ENCODE peak calls at places on chromosomes 13 and 19, in four cellular contexts. V is K562, C is WTC11, U is HepG2. Y is an unnamed sample.
A peak's percentile ranks its signal among the peaks of the same experiment; 100 is the strongest.

GRCh38 chr13:31951215-31951678 is 80.3 kb upstream of the FRY start:
- DNase-seq in V (no peak), C (no peak), U (no peak), Y (no peak)

GRCh38 chr13:37602743-37603381 is 4.3 kb upstream of the POSTN start:
- DNase-seq in V (no peak), C (no peak), U (peak; percentile 5), Y (no peak)

GRCh38 chr13:21837288-21837687 is 166.4 kb downstream of the FGF9 start:
- DNase-seq in V (no peak), C (no peak), U (peak; percentile 59), Y (no peak)

GRCh38 chr19:33064778-33065550 is at the start of gene RHPN2:
- DNase-seq in V (peak; percentile 93), C (peak; percentile 72), U (peak; percentile 43), Y (peak; percentile 93)

GRCh38 chr19:2249880-2250764 is 999 bp downstream of the AMH start:
- DNase-seq in V (no peak), C (no peak), U (no peak), Y (no peak)

GRCh38 chr13:73715910-73716257 is 418.3 kb downstream of the KLF12 start:
- DNase-seq in V (no peak), C (no peak), U (no peak), Y (no peak)

GRCh38 chr13:33411312-33411711 is 125.8 kb upstream of the STARD13 start:
- DNase-seq in V (no peak), C (no peak), U (no peak), Y (no peak)

GRCh38 chr19:9565900-9566705 is 18.2 kb downstream of the ZNF121 start:
- DNase-seq in V (no peak), C (no peak), U (no peak), Y (no peak)

GRCh38 chr13:41352935-41353801 is 42.1 kb downstream of the NAA16 start:
- DNase-seq in V (peak; percentile 35), C (no peak), U (peak; percentile 35), Y (peak; percentile 35)

GRCh38 chr19:3454656-3455392 is 25.5 kb downstream of the SMIM24 start:
- DNase-seq in V (no peak), C (no peak), U (no peak), Y (no peak)

GRCh38 chr13:50636007-50636704 is 207.3 kb downstream of the DLEU7 start:
- DNase-seq in V (peak; percentile 11), C (peak; percentile 55), U (no peak), Y (no peak)

GRCh38 chr19:36876993-36877938 is 26.6 kb downstream of the ZNF345 start:
- DNase-seq in V (no peak), C (no peak), U (no peak), Y (peak; percentile 12)

GRCh38 chr13:113860579-113861432 is 3.1 kb downstream of the GAS6 start:
- DNase-seq in V (peak; percentile 74), C (peak; percentile 80), U (no peak), Y (no peak)

GRCh38 chr19:8004723-8005513 is 523 bp downstream of the ELAVL1 start:
- DNase-seq in V (peak; percentile 54), C (no peak), U (no peak), Y (no peak)

DNA sequence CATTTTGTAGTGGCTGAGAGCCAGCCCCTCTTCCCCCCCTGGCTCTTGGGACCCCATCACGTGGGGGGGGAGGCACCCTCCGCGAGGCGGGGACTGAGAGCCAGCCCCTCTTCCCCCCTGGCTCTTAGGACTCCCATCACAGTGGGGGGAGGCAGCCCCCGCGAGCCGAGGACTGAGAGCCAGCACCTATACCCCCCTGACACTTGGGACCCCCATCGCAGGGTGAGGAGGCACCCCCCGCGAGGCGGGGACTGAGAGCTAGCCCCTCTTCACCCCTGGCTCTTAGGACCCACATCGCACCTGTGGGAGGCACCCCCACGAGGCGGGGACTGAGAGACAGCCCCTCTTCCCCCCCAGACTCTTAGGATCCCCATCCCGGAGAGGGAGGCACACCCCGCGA is 2426.5 kb upstream of the PCDH20 start:
- DNase-seq in V (no peak), C (no peak), U (no peak), Y (no peak)
- TF ChIP-seq NR3C1 in V (no peak), C (no peak), U (no peak), Y (no peak)

GRCh38 chr19:46077815-46078167 is 37.0 kb upstream of the IGFL4 start:
- DNase-seq in V (no peak), C (no peak), U (no peak), Y (no peak)

GRCh38 chr19:46081928-46082727 is 41.3 kb upstream of the IGFL4 start:
- DNase-seq in V (peak; percentile 33), C (no peak), U (peak; percentile 41), Y (peak; percentile 75)

GRCh38 chr19:46085888-46086287 is 38.6 kb downstream of the IGFL3 start:
- DNase-seq in V (no peak), C (no peak), U (no peak), Y (no peak)

GRCh38 chr19:46080561-46080960 is 39.8 kb upstream of the IGFL4 start:
- DNase-seq in V (no peak), C (no peak), U (no peak), Y (no peak)

GRCh38 chr19:46082728-46083050 is 41.8 kb downstream of the IGFL3 start:
- DNase-seq in V (no peak), C (no peak), U (no peak), Y (no peak)
- TF ChIP-seq ESRRA in V (no peak), C (no peak), U (no peak), Y (no peak)

GRCh38 chr19:15551183-15552004 is 43.1 kb downstream of the CYP4F22 start:
- DNase-seq in V (peak; percentile 86), C (peak; percentile 95), U (peak; percentile 38), Y (peak; percentile 47)

GRCh38 chr19:15550847-15551182 is 42.5 kb downstream of the CYP4F22 start:
- DNase-seq in V (no peak), C (peak; percentile 22), U (peak; percentile 16), Y (peak; percentile 37)

GRCh38 chr19:15556634-15557181 is 48.4 kb downstream of the CYP4F22 start:
- DNase-seq in V (no peak), C (no peak), U (no peak), Y (no peak)

GRCh38 chr19:15557223-15557622 is 48.9 kb downstream of the CYP4F22 start:
- DNase-seq in V (no peak), C (no peak), U (no peak), Y (no peak)

DNA sequence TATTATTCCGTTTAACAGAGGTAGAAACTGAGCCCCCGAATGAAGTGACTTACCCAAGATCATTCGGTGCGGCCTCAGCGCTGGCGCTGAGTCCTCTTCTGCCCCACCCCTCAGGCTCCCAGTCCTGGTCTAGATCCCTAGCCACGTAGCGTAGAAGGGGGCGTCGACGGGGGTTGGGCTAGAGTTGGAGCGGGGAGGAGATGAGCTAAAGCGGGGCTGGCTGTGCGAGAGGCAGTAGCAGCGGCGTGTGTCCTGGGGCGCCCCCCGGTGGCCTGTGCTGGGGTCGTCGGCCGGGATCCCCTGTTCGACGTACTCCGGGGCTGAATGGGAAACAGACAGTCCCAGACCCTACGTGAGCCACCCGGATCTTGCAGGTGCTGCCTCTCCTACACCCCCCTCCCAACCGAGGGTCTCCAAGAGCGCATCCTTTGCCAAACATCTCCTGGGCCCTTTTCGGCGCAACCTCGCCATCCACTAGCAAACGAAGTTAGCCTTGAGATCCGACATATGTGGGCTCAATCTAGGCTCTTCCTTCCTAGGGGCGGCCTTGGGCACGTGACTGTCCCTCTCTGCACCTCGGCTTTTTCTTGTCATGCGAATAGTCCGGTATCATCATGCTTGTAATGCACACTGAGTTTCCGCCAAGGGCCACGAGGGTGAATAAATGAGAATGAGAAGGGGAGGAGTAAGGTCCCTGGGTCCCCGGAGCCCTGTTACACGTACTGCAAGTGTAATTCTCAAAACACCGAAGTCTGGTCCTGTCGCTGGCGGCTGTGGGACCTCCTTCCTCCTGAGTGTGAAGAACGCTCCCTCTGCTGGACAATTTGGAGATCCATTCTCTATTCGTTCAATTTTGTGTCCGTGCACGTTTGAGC is 47.7 kb downstream of the CYP4F22 start:
- DNase-seq in V (peak; percentile 95), C (peak; percentile 99), U (peak; percentile 89), Y (peak; percentile 90)
- TF ChIP-seq CTCF in V (peak; percentile 90), C (peak; percentile 83), U (peak; percentile 95), Y (peak; percentile 71)

DNA sequence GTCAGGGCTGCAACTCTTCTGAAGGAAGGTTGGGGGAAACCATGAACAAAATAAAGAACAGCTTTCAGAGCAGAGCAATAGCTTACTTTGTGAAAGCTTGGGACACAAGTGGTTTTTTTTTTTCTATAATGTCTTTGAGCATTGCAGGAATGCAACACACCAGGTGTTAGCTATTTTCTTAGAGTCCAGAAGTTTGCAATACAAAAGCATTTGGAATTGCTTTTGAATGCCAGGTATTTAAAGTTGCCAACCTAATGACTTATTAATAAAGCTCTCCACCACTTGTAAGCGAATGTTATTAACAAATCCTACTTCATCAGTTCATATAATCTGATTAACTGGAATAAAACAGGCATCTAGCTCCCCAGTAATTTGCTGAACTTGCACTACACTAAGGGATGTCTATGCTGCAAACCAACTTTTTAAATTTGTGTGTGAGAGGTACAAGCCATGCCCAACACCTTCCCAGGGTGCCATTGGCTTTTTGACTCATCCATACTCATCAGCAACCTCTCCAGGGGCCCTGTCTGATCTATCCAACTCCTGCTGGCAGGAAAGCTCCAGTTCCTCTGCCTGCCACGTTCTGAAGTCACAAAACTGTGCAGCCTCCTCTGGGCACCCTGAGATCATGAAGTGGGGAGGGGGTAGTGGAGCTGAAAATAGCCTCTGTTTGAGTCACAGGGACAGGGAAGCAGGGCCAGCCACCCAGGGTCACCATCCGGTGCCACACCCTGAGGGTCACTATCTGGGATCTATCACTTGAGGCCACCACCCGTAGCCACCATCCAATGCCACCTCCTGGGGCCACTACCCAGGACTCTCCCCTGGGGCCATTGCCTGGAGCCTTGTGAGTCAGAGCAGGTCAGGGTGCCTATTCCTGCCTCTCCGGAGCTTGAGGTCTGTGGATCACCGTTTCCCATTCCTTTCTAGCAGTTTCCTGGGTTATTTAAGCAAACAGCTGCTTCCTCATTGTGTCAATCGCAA is 172.3 kb downstream of the NUFIP1 start:
- DNase-seq in V (no peak), C (no peak), U (no peak), Y (peak; percentile 22)
- TF ChIP-seq NR3C1 in V (no peak), C (no peak), U (no peak), Y (no peak)

DNA sequence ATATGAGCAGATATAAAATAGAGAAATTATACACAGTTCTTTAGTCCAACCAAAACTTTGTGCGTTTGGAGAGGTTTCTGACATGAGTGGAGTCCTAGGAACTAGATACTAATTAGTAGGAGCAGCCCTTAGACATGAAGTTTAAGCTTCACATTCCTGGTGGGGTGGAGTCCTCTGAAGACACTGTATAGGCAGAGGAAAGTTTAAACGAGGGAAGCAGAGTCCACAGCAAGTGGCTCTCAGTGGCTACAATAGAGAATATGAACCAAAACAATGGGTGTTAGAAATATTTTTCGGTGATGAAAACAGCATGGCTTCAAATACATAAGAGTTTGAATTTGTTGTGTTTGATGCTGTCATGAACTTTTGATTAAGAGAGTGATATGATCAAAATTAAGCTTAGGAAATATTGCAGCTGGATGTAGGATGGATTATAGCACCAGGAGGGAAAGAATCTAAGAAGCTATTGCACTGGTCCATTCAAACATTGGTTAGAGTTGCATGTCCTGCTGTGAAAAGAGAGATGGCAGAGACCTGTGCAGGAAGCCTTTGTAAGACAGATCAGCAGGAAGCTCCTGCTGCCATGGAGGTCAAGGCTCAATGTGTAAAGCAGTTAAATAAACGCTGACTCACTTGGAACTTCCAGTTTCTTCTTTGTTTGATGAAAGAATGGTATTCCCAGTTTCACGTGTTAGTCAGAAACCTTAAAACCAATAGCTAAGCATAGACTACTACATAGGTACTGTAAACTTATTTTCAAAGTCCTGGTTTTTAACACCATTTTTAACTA is 175.2 kb downstream of the TDRD3 start:
- DNase-seq in V (no peak), C (no peak), U (peak; percentile 83), Y (no peak)
- TF ChIP-seq ESRRA in V (no peak), C (no peak), U (no peak), Y (no peak)

Y was measured in A549.